ENCODE peak calls at places on chromosome 4, in four cellular contexts. V, C, O and F are unnamed samples.
A peak's percentile ranks its signal among the peaks of the same experiment; 100 is the strongest.

GRCh38 chr4:84680956-84681355 is 98.0 kb downstream of the CDS1 start:
- DNase-seq in O (no peak), V (no peak), C (no peak), F (no peak)

GRCh38 chr4:77821775-77822174 is 2.6 kb upstream of the CNOT6L start:
- DNase-seq in O (no peak), V (peak; percentile 19), C (no peak), F (no peak)

GRCh38 chr4:125735107-125735506 is 420.4 kb downstream of the FAT4 start:
- DNase-seq in C (no peak), O (no peak), V (no peak), F (peak; percentile 45)

GRCh38 chr4:169231647-169232262 is 39.0 kb downstream of the SH3RF1 start:
- DNase-seq in V (no peak), C (no peak), O (no peak), F (no peak)

GRCh38 chr4:108398836-108399235 is 221.5 kb upstream of the RPL34 start:
- DNase-seq in O (no peak), C (no peak), V (no peak), F (no peak)

GRCh38 chr4:84258905-84259830 is 239.9 kb downstream of the NKX6-1 start:
- DNase-seq in V (no peak), O (peak; percentile 0), C (peak; percentile 11), F (peak; percentile 21)

GRCh38 chr4:112266823-112267222 is 18.9 kb downstream of the TIFA start:
- DNase-seq in O (no peak), V (no peak), C (peak; percentile 3), F (peak; percentile 33)

GRCh38 chr4:23130845-23131244 is 438.1 kb downstream of the GBA3 start:
- DNase-seq in V (no peak), O (no peak), C (no peak), F (no peak)

GRCh38 chr4:147839200-147839599 is 107.3 kb downstream of the ARHGAP10 start:
- DNase-seq in O (no peak), C (no peak), V (no peak), F (no peak)

GRCh38 chr4:40924096-40924792 is 174.5 kb downstream of the NSUN7 start:
- DNase-seq in V (peak; percentile 58), O (peak; percentile 19), C (peak; percentile 30), F (peak; percentile 54)